ENCODE peak calls at places on chromosomes 6 and 20, in four cellular contexts. J is putamen; X is activated T-cell treated with anti-CD3 and anti-CD28 coated beads for 1 hour; M is activated CD8-positive, alpha-beta memory T cell treated with anti-CD3 and anti-CD28 coated beads for 48 hours. W is an unnamed sample.

GRCh38 chr20:64261138-64261537 is 5.6 kb downstream of the PCMTD2 start:
- DNase-seq in J (no peak), X (no peak), M (no peak), W (no peak)

GRCh38 chr6:17393335-17394191 is at the start of gene CAP2:
- DNase-seq in J (peak), X (no peak), M (no peak), W (no peak)

GRCh38 chr20:53738039-53738944 is 144.7 kb upstream of the ZNF217 start:
- DNase-seq in J (peak), X (no peak), M (no peak), W (no peak)

GRCh38 chr6:26232950-26233607 is 131.9 kb upstream of the BTN3A2 start:
- DNase-seq in J (no peak), X (no peak), M (no peak), W (no peak)

GRCh38 chr20:33724439-33725094 is 4.5 kb upstream of the PXMP4 start:
- DNase-seq in J (no peak), X (no peak), M (no peak), W (no peak)

GRCh38 chr6:14382381-14383236 is 265.0 kb downstream of the CD83 start:
- DNase-seq in J (no peak), X (no peak), M (no peak), W (no peak)

GRCh38 chr20:2816030-2816582 is at the start of gene TMEM239:
- DNase-seq in J (no peak), X (no peak), M (no peak), W (no peak)

GRCh38 chr20:53786071-53786444 is 192.4 kb upstream of the ZNF217 start:
- DNase-seq in J (no peak), X (no peak), M (no peak), W (no peak)

GRCh38 chr6:107068691-107069630 is 41.0 kb downstream of the MTRES1 start:
- DNase-seq in J (no peak), X (no peak), M (no peak), W (no peak)

GRCh38 chr20:53077373-53078205 is 105.4 kb downstream of the TSHZ2 start:
- DNase-seq in J (peak), X (no peak), M (no peak), W (no peak)

GRCh38 chr6:7696061-7696460 is 29.8 kb upstream of the BMP6 start:
- DNase-seq in J (no peak), X (no peak), M (no peak), W (no peak)

GRCh38 chr6:155248021-155249001 is 15.5 kb upstream of the CLDN20 start:
- DNase-seq in J (peak), X (no peak), M (no peak), W (no peak)

GRCh38 chr6:30847971-30848441 is 36.3 kb upstream of the DDR1 start:
- DNase-seq in J (no peak), X (no peak), M (no peak), W (no peak)

GRCh38 chr20:38589967-38590681 is 9.1 kb downstream of the ADIG start:
- DNase-seq in J (no peak), X (no peak), M (no peak), W (no peak)

GRCh38 chr6:37531026-37531425 is 31.3 kb upstream of the CCDC167 start:
- DNase-seq in J (no peak), X (no peak), M (no peak), W (no peak)

GRCh38 chr6:14924126-14925024 is 321.5 kb upstream of the JARID2 start:
- DNase-seq in J (no peak), X (no peak), M (no peak), W (no peak)

GRCh38 chr6:38489951-38490350 is 149.8 kb downstream of the BTBD9 start:
- DNase-seq in J (no peak), X (no peak), M (no peak), W (no peak)

GRCh38 chr20:61951695-61952533 is 113.8 kb downstream of the TAF4 start:
- DNase-seq in J (no peak), X (no peak), M (no peak), W (no peak)

GRCh38 chr6:64238071-64238470 is 602.5 kb downstream of the PHF3 start:
- DNase-seq in J (no peak), X (no peak), M (no peak), W (no peak)

GRCh38 chr20:37781626-37782025 is 87.8 kb downstream of the CTNNBL1 start:
- DNase-seq in J (no peak), X (no peak), M (no peak), W (no peak)

GRCh38 chr20:42083280-42083679 is 465.1 kb upstream of the CHD6 start:
- DNase-seq in J (no peak), X (no peak), M (no peak), W (no peak)

GRCh38 chr6:163883946-163884345 is 469.4 kb downstream of the QKI start:
- DNase-seq in J (no peak), X (no peak), M (no peak), W (no peak)

GRCh38 chr6:164561656-164562055 is 747.7 kb downstream of the C6orf118 start:
- DNase-seq in J (no peak), X (no peak), M (no peak), W (no peak)

GRCh38 chr6:169810066-169810989 is 58.9 kb downstream of the ERMARD start:
- DNase-seq in J (no peak), X (no peak), M (no peak), W (no peak)